ENCODE peak calls at places on chromosome 16, in four cellular contexts. G, H, S and L are unnamed samples.

GRCh38 chr16:48740964-48741363 is 131.0 kb upstream of the N4BP1 start:
- DNase-seq in G (no peak), H (no peak), S (no peak), L (no peak)

GRCh38 chr16:1167276-1168107 is 14.6 kb downstream of the CACNA1H start:
- DNase-seq in G (peak; percentile 75), H (peak; percentile 87), S (no peak), L (no peak)

GRCh38 chr16:86881118-86881510 is 302.8 kb downstream of the FOXL1 start:
- DNase-seq in G (peak; percentile 6), H (no peak), S (no peak), L (no peak)

GRCh38 chr16:85750827-85751641 is at the start of gene C16orf74:
- DNase-seq in G (peak; percentile 83), H (peak; percentile 17), S (peak; percentile 35), L (no peak)

GRCh38 chr16:81632392-81633146 is 146.5 kb upstream of the PLCG2 start:
- DNase-seq in G (no peak), H (peak; percentile 95), S (peak; percentile 94), L (no peak)

GRCh38 chr16:8583199-8583598 is 7.1 kb downstream of the TMEM114 start:
- DNase-seq in G (no peak), H (peak; percentile 25), S (peak; percentile 66), L (no peak)

GRCh38 chr16:11160676-11161115 is 95.3 kb downstream of the SOCS1 start:
- DNase-seq in G (no peak), H (peak; percentile 17), S (no peak), L (no peak)

GRCh38 chr16:3149630-3150345 is 15.0 kb downstream of the ZNF213 start:
- DNase-seq in G (peak; percentile 83), H (peak; percentile 66), S (peak; percentile 42), L (no peak)

GRCh38 chr16:86516618-86517003 is 6.3 kb downstream of the FOXF1 start:
- DNase-seq in G (no peak), H (peak; percentile 67), S (peak; percentile 63), L (no peak)

GRCh38 chr16:30032083-30032819 is 1.2 kb upstream of the TLCD3B start:
- DNase-seq in G (no peak), H (peak; percentile 42), S (peak; percentile 67), L (no peak)

GRCh38 chr16:49424961-49425360 is 51.4 kb downstream of the C16orf78 start:
- DNase-seq in G (no peak), H (no peak), S (no peak), L (no peak)

GRCh38 chr16:28526201-28527099 is 12.3 kb downstream of the NUPR1 start:
- DNase-seq in G (no peak), H (no peak), S (no peak), L (no peak)

GRCh38 chr16:4911831-4912422 is 25.0 kb downstream of the PPL start:
- DNase-seq in G (no peak), H (peak; percentile 59), S (peak; percentile 33), L (no peak)

GRCh38 chr16:68668266-68668665 is 23.2 kb downstream of the CDH3 start:
- DNase-seq in G (no peak), H (no peak), S (peak; percentile 5), L (no peak)

GRCh38 chr16:69324013-69324531 is 6.3 kb downstream of the PDF start:
- DNase-seq in G (peak; percentile 87), H (no peak), S (no peak), L (no peak)

GRCh38 chr16:4498546-4499195 is 22.5 kb downstream of the HMOX2 start:
- DNase-seq in G (no peak), H (no peak), S (no peak), L (no peak)

GRCh38 chr16:87207509-87207908 is 109.7 kb downstream of the C16orf95 start:
- DNase-seq in G (no peak), H (peak; percentile 89), S (peak; percentile 81), L (no peak)

GRCh38 chr16:13426279-13426678 is 493.7 kb upstream of the ERCC4 start:
- DNase-seq in G (no peak), H (no peak), S (no peak), L (no peak)

GRCh38 chr16:3113765-3114479 is 1.5 kb downstream of the ZNF205 start:
- DNase-seq in G (no peak), H (peak; percentile 34), S (peak; percentile 56), L (no peak)

GRCh38 chr16:64864232-64864803 is 257.5 kb downstream of the CDH11 start:
- DNase-seq in G (no peak), H (peak; percentile 98), S (peak; percentile 98), L (no peak)

GRCh38 chr16:80720759-80721470 is 83.5 kb downstream of the CDYL2 start:
- DNase-seq in G (no peak), H (peak; percentile 50), S (no peak), L (no peak)

GRCh38 chr16:73031155-73031866 is 16.6 kb downstream of the ZFHX3 start:
- DNase-seq in G (no peak), H (no peak), S (no peak), L (no peak)

GRCh38 chr16:22299036-22299435 is 1.8 kb downstream of the POLR3E start:
- DNase-seq in G (no peak), H (no peak), S (no peak), L (no peak)

GRCh38 chr16:22302776-22303363 is 5.7 kb downstream of the POLR3E start:
- DNase-seq in G (no peak), H (no peak), S (no peak), L (no peak)

GRCh38 chr16:22297114-22297870 is at the start of gene POLR3E:
- DNase-seq in G (peak; percentile 100), H (peak; percentile 93), S (peak; percentile 95), L (peak; percentile 100)

GRCh38 chr16:22297871-22298733 is 893 bp downstream of the POLR3E start:
- DNase-seq in G (no peak), H (peak; percentile 97), S (peak; percentile 98), L (peak; percentile 37)

GRCh38 chr16:22300427-22301071 is 3.3 kb downstream of the POLR3E start:
- DNase-seq in G (peak; percentile 65), H (peak; percentile 49), S (peak; percentile 62), L (no peak)
- TF ChIP-seq CTCF in G (no peak), H (peak; percentile 64), S (peak; percentile 67), L (no peak)

GRCh38 chr16:66830422-66831404 is at the start of gene NAE1:
- DNase-seq in G (peak; percentile 97), H (peak; percentile 76), S (peak; percentile 81), L (no peak)
- TF ChIP-seq CTCF in G (peak; percentile 97), H (peak; percentile 90), S (peak; percentile 98), L (peak; percentile 74)

GRCh38 chr16:12166271-12166670 is 189.7 kb downstream of the SNX29 start:
- DNase-seq in G (no peak), H (no peak), S (no peak), L (no peak)
- TF ChIP-seq CTCF in G (no peak), H (no peak), S (no peak), L (no peak)

GRCh38 chr16:71726491-71727319 is 2.2 kb upstream of the PHLPP2 start:
- DNase-seq in G (no peak), H (no peak), S (no peak), L (no peak)

GRCh38 chr16:71721066-71721740 is 3.3 kb downstream of the PHLPP2 start:
- DNase-seq in G (no peak), H (no peak), S (no peak), L (no peak)

GRCh38 chr16:71723537-71724319 is 773 bp downstream of the PHLPP2 start:
- DNase-seq in G (peak; percentile 92), H (peak; percentile 54), S (peak; percentile 49), L (peak; percentile 39)

GRCh38 chr16:71724320-71724751 is at the start of gene PHLPP2:
- DNase-seq in G (no peak), H (no peak), S (peak; percentile 10), L (no peak)

DNA sequence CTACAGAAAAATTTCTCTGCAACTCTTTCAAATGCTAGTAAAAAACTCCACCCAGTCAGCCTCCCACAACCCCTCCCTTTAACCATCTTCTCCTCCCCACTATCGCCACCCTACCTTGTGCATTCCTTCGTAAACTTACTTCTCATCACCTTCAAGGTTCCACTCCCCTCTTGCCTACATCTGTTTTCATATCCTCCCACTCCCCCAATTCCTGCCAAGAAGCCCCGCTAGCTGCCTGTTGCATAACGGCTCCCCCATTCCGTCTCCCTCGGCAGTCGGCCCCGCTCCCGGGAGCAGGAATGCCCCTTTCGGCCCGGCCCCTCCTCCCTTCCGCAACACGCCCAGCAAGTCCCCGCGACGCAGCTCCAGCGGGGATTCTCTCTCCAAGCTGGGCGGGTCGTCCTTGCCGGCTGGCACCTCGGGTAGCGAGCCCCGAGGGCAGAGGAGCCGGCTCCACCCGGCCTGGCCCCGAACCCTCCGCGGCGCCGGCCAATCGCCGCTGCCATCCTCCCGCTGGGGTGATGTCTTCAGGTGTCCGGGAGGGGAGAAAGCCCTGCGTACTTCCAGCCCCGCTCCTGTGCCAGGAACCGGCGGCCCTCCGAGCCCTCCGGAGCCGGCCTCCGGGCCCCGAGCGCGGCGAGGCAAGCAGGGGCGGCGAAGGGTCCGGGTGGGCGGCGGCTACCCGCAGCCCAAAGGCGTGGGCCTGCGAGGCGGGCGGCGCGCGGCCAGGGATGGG is 1.5 kb downstream of the PHLPP2 start:
- DNase-seq in G (peak; percentile 84), H (peak; percentile 71), S (peak; percentile 54), L (peak; percentile 39)
- TF ChIP-seq CTCF in G (no peak), H (no peak), S (no peak), L (no peak)